ENCODE peak calls at places on chromosomes 11 and 22, in six cellular contexts. A, Z, R, X, Y and E are unnamed samples.

GRCh38 chr11:73577496-73577917 is 20.4 kb downstream of the FAM168A start:
- DNase-seq in A (no peak), Z (no peak), R (no peak), X (no peak), Y (no peak), E (no peak)

GRCh38 chr11:78922886-78923625 is 348.4 kb upstream of the NARS2 start:
- DNase-seq in A (no peak), Z (no peak), R (no peak), X (no peak), Y (no peak), E (no peak)

GRCh38 chr11:26688701-26689100 is 33.2 kb downstream of the SLC5A12 start:
- DNase-seq in A (no peak), Z (no peak), R (no peak), X (no peak), Y (no peak), E (no peak)

GRCh38 chr11:64990222-64990918 is 6.4 kb downstream of the BATF2 start:
- DNase-seq in A (no peak), Z (no peak), R (no peak), X (no peak), Y (no peak), E (no peak)

GRCh38 chr11:65422633-65423515 is at the start of gene NEAT1:
- DNase-seq in A (peak; percentile 96), Z (peak; percentile 93), R (peak; percentile 100), X (peak; percentile 77), Y (peak; percentile 82), E (peak; percentile 99)

GRCh38 chr11:2139118-2139490 is at the start of gene IGF2:
- DNase-seq in A (no peak), Z (no peak), R (no peak), X (peak; percentile 77), Y (peak; percentile 55), E (no peak)

GRCh38 chr11:106178361-106178760 is 100.9 kb downstream of the AASDHPPT start:
- DNase-seq in A (no peak), Z (no peak), R (no peak), X (no peak), Y (no peak), E (no peak)

GRCh38 chr11:96388891-96389603 is 665 bp downstream of the CCDC82 start:
- DNase-seq in A (no peak), Z (no peak), R (no peak), X (peak; percentile 91), Y (peak; percentile 83), E (no peak)

GRCh38 chr22:21032843-21033688 is 705 bp upstream of the SLC7A4 start:
- DNase-seq in A (no peak), Z (no peak), R (no peak), X (peak; percentile 39), Y (no peak), E (no peak)

GRCh38 chr11:976431-977160 is 50.9 kb downstream of the AP2A2 start:
- DNase-seq in A (no peak), Z (peak; percentile 46), R (no peak), X (no peak), Y (no peak), E (no peak)

GRCh38 chr11:88475991-88476418 is 138.5 kb upstream of the CTSC start:
- DNase-seq in A (no peak), Z (no peak), R (no peak), X (no peak), Y (no peak), E (no peak)

GRCh38 chr22:19356708-19357269 is 65.3 kb upstream of the CLTCL1 start:
- DNase-seq in A (no peak), Z (no peak), R (no peak), X (no peak), Y (no peak), E (no peak)

GRCh38 chr22:31776231-31776630 is 22.4 kb downstream of the DEPDC5 start:
- DNase-seq in A (no peak), Z (no peak), R (no peak), X (no peak), Y (no peak), E (no peak)

GRCh38 chr11:112925516-112926310 is 35.5 kb upstream of the NCAM1 start:
- DNase-seq in A (no peak), Z (no peak), R (no peak), X (no peak), Y (no peak), E (no peak)

GRCh38 chr11:19444231-19444630 is 203.5 kb upstream of the E2F8 start:
- DNase-seq in A (no peak), Z (no peak), R (no peak), X (no peak), Y (no peak), E (no peak)

GRCh38 chr22:38518620-38519019 is 12.5 kb upstream of the DDX17 start:
- DNase-seq in A (no peak), Z (no peak), R (peak; percentile 26), X (no peak), Y (no peak), E (peak; percentile 64)

GRCh38 chr11:44861829-44862545 is 88.7 kb downstream of the TP53I11 start:
- DNase-seq in A (peak; percentile 75), Z (peak; percentile 87), R (peak; percentile 54), X (peak; percentile 58), Y (peak; percentile 72), E (peak; percentile 68)

GRCh38 chr22:36417281-36417686 is 29.5 kb upstream of the MYH9 start:
- DNase-seq in A (peak; percentile 76), Z (peak; percentile 13), R (peak; percentile 88), X (no peak), Y (no peak), E (peak; percentile 82)

GRCh38 chr11:12284321-12285050 is 92.9 kb upstream of the PARVA start:
- DNase-seq in A (no peak), Z (no peak), R (peak; percentile 12), X (no peak), Y (no peak), E (no peak)

GRCh38 chr11:61007971-61008896 is 36.8 kb downstream of the CD6 start:
- DNase-seq in A (no peak), Z (no peak), R (peak; percentile 56), X (peak; percentile 67), Y (peak; percentile 38), E (no peak)

GRCh38 chr22:41909290-41910049 is 5.4 kb downstream of the SHISA8 start:
- DNase-seq in A (no peak), Z (no peak), R (no peak), X (peak; percentile 58), Y (no peak), E (no peak)

GRCh38 chr22:42376721-42377177 is 55.5 kb downstream of the NFAM1 start:
- DNase-seq in A (peak; percentile 82), Z (no peak), R (peak; percentile 70), X (peak; percentile 91), Y (peak; percentile 86), E (peak; percentile 58)

GRCh38 chr11:32819187-32819586 is 10.5 kb upstream of the PRRG4 start:
- DNase-seq in A (no peak), Z (no peak), R (no peak), X (no peak), Y (no peak), E (no peak)

GRCh38 chr22:35398574-35398973 is 1.4 kb upstream of the MCM5 start:
- DNase-seq in A (no peak), Z (no peak), R (no peak), X (no peak), Y (no peak), E (no peak)

GRCh38 chr22:35399114-35399677 is 744 bp upstream of the MCM5 start:
- DNase-seq in A (no peak), Z (peak; percentile 43), R (no peak), X (no peak), Y (no peak), E (no peak)

GRCh38 chr22:35399678-35400334 is at the start of gene MCM5:
- DNase-seq in A (peak; percentile 98), Z (peak; percentile 99), R (peak; percentile 98), X (peak; percentile 98), Y (peak; percentile 97), E (peak; percentile 98)

GRCh38 chr22:35394810-35395563 is 5.0 kb upstream of the MCM5 start:
- DNase-seq in A (no peak), Z (no peak), R (no peak), X (no peak), Y (no peak), E (no peak)

DNA sequence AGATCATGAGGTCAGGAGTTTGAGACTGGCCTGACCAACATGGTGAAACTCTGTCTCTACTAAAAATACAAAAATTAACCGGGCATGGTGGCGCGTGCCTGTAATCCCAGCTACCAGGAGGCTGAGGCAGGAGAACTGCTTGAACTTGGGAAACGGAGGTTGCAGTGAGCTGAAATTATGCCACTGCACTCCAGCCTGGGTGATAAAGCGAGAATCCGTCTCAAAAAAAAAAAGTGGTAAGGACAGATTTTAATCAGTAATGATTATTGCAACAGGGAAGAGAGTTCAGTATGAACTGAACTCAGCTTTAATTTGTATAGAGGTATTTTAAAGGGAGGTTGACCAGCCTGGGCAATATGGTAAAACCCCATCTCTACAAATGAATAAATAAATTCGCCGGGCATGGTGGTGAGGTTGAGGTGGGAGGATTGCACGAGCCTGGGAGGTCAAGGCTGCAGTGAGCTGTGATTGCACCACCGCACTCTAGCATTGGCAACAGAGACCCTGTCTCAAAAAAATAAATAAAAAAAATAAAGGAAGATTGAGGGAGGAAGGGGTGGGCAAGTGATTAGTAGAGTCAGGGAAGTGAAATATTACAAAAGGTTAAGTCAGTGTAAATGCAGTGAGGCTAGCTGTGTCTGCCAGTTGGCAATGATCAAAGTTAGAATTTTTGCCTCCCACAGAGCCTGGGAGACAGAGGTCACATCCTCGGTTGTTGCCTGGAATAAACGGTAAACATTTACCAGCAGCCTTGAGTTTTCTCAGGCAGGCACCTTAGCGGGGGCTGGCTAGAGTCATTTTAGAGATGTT is 2.6 kb upstream of the MCM5 start:
- DNase-seq in A (no peak), Z (no peak), R (no peak), X (no peak), Y (no peak), E (no peak)
- H3K27ac ChIP-seq in A (peak overlapping the region; percentile 15), Z (no peak overlapping the region), R (peak overlapping the region; percentile 7), X (no peak overlapping the region), Y (no peak overlapping the region), E (peak overlapping the region; percentile 29)

GRCh38 chr22:43980579-43980978 is 25.3 kb downstream of the SAMM50 start:
- DNase-seq in A (no peak), Z (no peak), R (no peak), X (no peak), Y (no peak), E (no peak)
- H3K36me3 ChIP-seq in A (peaks cover 96% of the 10 kb centered on the region), Z (peaks cover 90% of the 10 kb centered on the region), R (peaks cover 7% of the 10 kb centered on the region), X (peaks cover 15% of the 10 kb centered on the region), Y (peaks cover 55% of the 10 kb centered on the region), E (peaks cover 73% of the 10 kb centered on the region)

DNA sequence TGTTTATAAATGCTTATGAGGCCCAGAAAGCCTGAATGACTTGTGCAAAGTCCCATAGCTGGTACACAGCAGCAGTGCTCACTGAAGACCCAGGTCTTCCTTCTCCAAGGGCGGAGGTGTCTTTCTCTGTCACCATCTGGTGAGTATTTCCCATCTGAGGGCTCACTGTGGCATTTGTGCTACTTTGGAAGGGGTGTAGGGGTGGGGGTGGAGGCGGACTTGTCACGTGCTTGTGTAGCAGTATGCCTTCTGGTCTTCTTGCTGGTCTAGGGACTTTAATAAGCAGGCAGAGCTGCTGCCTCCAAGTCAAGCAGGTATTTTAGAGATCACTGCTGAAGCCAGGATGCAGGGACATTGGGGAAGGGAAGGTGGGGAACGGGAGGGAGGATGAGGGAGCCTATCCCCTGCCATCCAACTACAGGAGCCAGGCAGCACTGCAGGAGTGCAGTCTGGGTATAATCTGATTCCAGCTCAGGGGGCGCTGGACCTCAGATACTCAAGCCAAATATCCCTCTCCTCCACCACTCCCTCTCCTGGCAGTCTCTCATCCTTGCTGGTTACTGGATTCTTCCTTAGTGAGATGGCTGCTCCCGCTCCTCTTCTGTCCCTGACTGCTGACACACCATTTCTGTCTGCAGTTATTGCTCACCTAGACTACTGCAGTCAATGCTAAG is 3.4 kb downstream of the ABCC8 start:
- DNase-seq in A (no peak), Z (no peak), R (no peak), X (peak; percentile 84), Y (peak; percentile 65), E (no peak)
- TF ChIP-seq CTCF in A (no peak), Z (no peak), R (no peak), X (peak; percentile 69), Y (no peak), E (no peak)

GRCh38 chr11:76615950-76616349 is 54.6 kb downstream of the LRRC32 start:
- DNase-seq in A (no peak), Z (no peak), R (peak; percentile 80), X (no peak), Y (no peak), E (peak; percentile 79)
- H3K27ac ChIP-seq in A (peak overlapping the region; percentile 61), Z (no peak overlapping the region), R (no peak overlapping the region), X (no peak overlapping the region), Y (no peak overlapping the region), E (peak overlapping the region; percentile 20)